ENCODE peak calls at places on chromosomes 3 and 15, in ten cellular contexts. E, J, X, F, Z, V, I, H, Y and W are unnamed samples.

GRCh38 chr3:11290743-11291680 is 18.8 kb downstream of the ATG7 start:
- DNase-seq in X (no peak), F (no peak), Y (no peak), E (no peak), J (no peak), H (no peak), I (peak; percentile 41), Z (no peak), V (no peak), W (no peak)

GRCh38 chr3:156685752-156686151 is 11.4 kb downstream of the TIPARP start:
- DNase-seq in H (no peak), E (no peak), Z (no peak), V (no peak), I (no peak), Y (no peak), F (no peak), X (no peak), J (no peak), W (no peak)

GRCh38 chr3:172646439-172647015 is 64.3 kb downstream of the NCEH1 start:
- DNase-seq in X (no peak), Z (no peak), F (no peak), H (no peak), Y (no peak), V (peak; percentile 20), J (no peak), I (no peak), E (no peak), W (no peak)

GRCh38 chr3:136994772-136995516 is 37.2 kb downstream of the IL20RB start:
- DNase-seq in E (peak; percentile 93), Y (no peak), H (no peak), J (no peak), Z (no peak), I (no peak), X (peak; percentile 81), V (no peak), F (peak; percentile 86), W (peak; percentile 85)

GRCh38 chr3:141242035-141242721 is 10.6 kb downstream of the PXYLP1 start:
- DNase-seq in F (no peak), E (no peak), Z (no peak), Y (no peak), V (no peak), X (no peak), J (no peak), I (no peak), H (no peak), W (no peak)

GRCh38 chr15:53126144-53126543 is 336.0 kb upstream of the ONECUT1 start:
- DNase-seq in H (no peak), J (no peak), V (no peak), Y (no peak), F (no peak), X (no peak), E (no peak), I (no peak), Z (no peak), W (no peak)

GRCh38 chr3:128084675-128085021 is 32.4 kb downstream of the SEC61A1 start:
- DNase-seq in Y (no peak), X (no peak), I (no peak), J (no peak), H (no peak), V (no peak), E (no peak), F (no peak), Z (no peak), W (no peak)

GRCh38 chr3:156509209-156510174 is 45.4 kb downstream of the SSR3 start:
- DNase-seq in X (no peak), E (no peak), H (peak; percentile 61), Y (peak; percentile 63), I (no peak), J (peak; percentile 18), V (peak; percentile 75), F (no peak), Z (peak; percentile 73), W (no peak)

GRCh38 chr3:102016417-102016816 is 167.1 kb downstream of the NFKBIZ start:
- DNase-seq in F (no peak), H (no peak), I (no peak), V (no peak), J (no peak), E (no peak), Y (no peak), X (no peak), Z (no peak), W (no peak)

DNA sequence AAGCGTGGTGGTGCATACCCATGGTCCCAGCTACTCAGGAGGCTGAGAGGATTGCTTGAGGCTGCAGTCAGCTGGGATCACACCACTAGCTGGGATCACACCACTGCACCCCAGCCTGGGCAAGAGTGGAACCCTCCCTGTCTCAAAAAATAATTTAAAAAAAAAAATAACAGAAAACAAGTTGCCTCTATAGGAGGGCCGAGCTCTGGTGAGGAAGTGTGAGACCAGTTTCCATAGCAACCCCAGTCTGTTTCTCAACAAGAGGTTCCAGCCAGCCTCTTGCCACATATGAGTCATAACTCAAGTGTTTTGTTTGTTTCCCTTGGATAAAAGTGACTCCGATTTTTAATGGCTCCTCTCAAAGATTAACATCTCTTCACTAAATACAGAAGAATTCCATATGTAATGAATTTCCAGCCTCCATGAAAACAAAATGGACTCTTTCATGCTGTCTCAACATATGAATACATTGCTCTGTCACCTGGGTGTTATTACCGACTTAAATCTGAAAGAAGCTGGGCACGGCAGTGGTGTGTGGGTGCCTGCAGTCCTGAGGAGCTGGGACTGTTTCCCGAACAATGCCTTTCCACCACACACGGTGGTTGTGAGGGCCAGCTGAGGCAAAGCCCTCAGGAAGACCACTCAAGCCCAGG is 19.7 kb downstream of the TMEM43 start:
- DNase-seq in E (peak; percentile 68), I (peak; percentile 84), Z (peak; percentile 56), J (peak; percentile 96), Y (peak; percentile 98), X (no peak), F (peak; percentile 92), H (no peak), V (peak; percentile 97), W (peak; percentile 89)
- H3K4me3 ChIP-seq in E (no peak overlapping the region), I (peak overlapping the region; percentile 15), Z (no peak overlapping the region), J (no peak overlapping the region), Y (peak overlapping the region; percentile 23), X (peak overlapping the region; percentile 35), F (no peak overlapping the region), H (no peak overlapping the region), V (no peak overlapping the region), W (peak overlapping the region; percentile 61)

GRCh38 chr15:59017459-59017858 is 30.0 kb downstream of the RNF111 start:
- DNase-seq in H (no peak), F (no peak), J (no peak), Y (no peak), Z (no peak), V (no peak), E (no peak), X (no peak), I (no peak), W (no peak)

GRCh38 chr15:59020321-59020720 is 32.9 kb downstream of the RNF111 start:
- DNase-seq in J (peak; percentile 2), E (no peak), X (no peak), V (no peak), I (no peak), Z (no peak), H (no peak), Y (no peak), F (no peak), W (no peak)

GRCh38 chr15:59022188-59022587 is 34.7 kb downstream of the RNF111 start:
- DNase-seq in X (no peak), E (no peak), V (no peak), H (no peak), Y (no peak), J (no peak), F (no peak), Z (no peak), I (no peak), W (no peak)

GRCh38 chr15:59014068-59014467 is 26.6 kb downstream of the RNF111 start:
- DNase-seq in J (no peak), F (no peak), E (no peak), V (no peak), Y (no peak), X (no peak), Z (no peak), I (no peak), H (no peak), W (no peak)

DNA sequence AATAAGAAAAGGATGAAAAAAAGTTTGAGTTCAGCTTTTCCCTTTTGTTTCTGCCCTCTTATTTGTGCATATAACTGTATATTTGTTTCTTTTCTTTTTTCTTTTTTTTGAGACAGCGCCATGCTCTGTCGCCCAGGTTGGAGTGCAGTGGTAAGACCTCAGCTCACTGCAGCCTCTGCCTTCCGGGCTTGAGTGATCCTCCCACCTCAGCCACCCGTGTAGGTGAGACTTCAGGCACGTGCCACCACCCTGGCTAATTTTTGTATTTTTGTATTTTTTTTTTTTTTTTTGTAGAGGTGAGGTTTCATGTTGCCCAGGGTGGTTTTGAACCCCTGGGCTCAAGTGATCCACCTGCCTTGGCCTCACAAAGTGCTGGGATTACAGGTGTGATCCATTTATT is 31.4 kb downstream of the RNF111 start:
- DNase-seq in X (no peak), I (no peak), Z (no peak), E (no peak), V (no peak), H (no peak), Y (no peak), J (no peak), F (no peak), W (no peak)
- TF ChIP-seq CTCF in X (no peak), I (no peak), Z (no peak), E (no peak), V (no peak), H (no peak), Y (no peak), J (no peak), F (no peak), W (no peak)

DNA sequence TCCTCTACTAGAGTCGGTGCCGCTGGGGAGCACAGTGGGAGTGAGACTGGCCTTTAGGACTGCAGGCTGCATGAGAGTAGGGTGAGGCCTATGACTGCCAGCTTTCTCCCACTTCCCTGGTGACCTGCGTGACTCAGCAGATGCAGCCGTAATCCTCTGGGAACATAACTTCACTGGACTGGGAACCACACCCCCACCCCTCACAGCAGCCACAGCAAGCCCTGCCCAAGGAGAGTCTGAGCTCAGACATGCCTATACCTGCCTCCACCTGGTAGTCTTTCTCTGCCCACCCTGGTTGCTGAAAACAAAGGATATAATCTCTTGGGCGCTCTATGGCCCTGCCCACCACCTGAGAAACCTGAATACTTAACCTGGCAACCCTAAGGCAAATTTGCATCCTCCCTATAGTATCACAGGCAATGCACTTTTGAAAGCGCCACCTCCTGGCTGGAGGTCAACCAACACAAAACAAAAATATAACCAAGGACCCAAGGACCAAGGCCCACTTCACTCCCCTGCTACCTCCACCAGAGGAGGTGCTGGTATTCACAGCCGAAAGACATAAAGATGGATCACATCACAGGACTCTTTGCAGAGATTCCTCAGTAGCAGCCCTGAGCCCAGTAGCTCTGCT is 308.9 kb downstream of the CTNNB1 start:
- DNase-seq in E (no peak), X (no peak), F (no peak), J (no peak), H (no peak), I (no peak), V (no peak), Z (no peak), Y (no peak), W (no peak)
- H3K27ac ChIP-seq in E (no peak overlapping the region), X (no peak overlapping the region), F (no peak overlapping the region), J (no peak overlapping the region), H (no peak overlapping the region), I (no peak overlapping the region), V (no peak overlapping the region), Z (no peak overlapping the region), Y (no peak overlapping the region), W (no peak overlapping the region)

DNA sequence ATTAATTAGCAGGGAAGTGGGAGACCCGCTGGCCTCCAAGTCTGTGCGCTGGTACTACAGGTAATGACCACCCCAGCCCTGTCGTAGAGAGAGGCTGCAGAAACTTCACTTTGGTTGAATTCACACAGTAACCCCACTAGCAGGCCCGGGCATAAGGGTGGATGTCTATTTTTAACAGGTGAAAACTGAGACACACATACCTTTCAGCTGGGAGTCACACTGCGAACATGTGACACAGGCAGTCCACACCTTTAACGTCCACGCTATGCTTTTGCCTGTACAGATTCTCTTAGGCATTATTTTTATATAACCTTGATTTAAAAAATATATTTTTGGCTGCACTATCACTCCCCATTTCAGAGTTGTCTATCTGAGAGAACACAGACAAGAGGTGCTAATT is 3.9 kb downstream of the LRRK1 start:
- DNase-seq in H (no peak), Y (no peak), J (no peak), V (no peak), Z (no peak), F (no peak), X (no peak), I (no peak), E (no peak), W (no peak)
- H3K4me3 ChIP-seq in H (no peak overlapping the region), Y (no peak overlapping the region), J (no peak overlapping the region), V (no peak overlapping the region), Z (no peak overlapping the region), F (no peak overlapping the region), X (peak overlapping the region; percentile 18), I (no peak overlapping the region), E (no peak overlapping the region), W (no peak overlapping the region)